ENCODE peak calls at places on chromosome 9, in five cellular contexts. W, Z, H, V and M are unnamed samples.

GRCh38 chr9:116937361-116937760 is 250.3 kb downstream of the TRIM32 start:
- DNase-seq in W (no peak), Z (no peak), H (no peak), V (no peak), M (no peak)

GRCh38 chr9:36149197-36149596 is 12.7 kb downstream of the GLIPR2 start:
- DNase-seq in W (no peak), Z (no peak), H (peak; percentile 41), V (no peak), M (no peak)

GRCh38 chr9:2876726-2877125 is 32.8 kb upstream of the PUM3 start:
- DNase-seq in W (no peak), Z (no peak), H (no peak), V (no peak), M (no peak)

GRCh38 chr9:91477106-91477505 is 53.5 kb upstream of the NFIL3 start:
- DNase-seq in W (no peak), Z (no peak), H (no peak), V (peak; percentile 77), M (no peak)

GRCh38 chr9:73259086-73259696 is 107.5 kb downstream of the ANXA1 start:
- DNase-seq in W (no peak), Z (no peak), H (no peak), V (no peak), M (no peak)

GRCh38 chr9:16555802-16556201 is 314.7 kb downstream of the BNC2 start:
- DNase-seq in W (no peak), Z (no peak), H (no peak), V (no peak), M (no peak)

GRCh38 chr9:89022071-89022721 is 30.9 kb downstream of the S1PR3 start:
- DNase-seq in W (no peak), Z (no peak), H (no peak), V (no peak), M (no peak)

GRCh38 chr9:75892168-75892901 is 1.9 kb downstream of the PCSK5 start:
- DNase-seq in W (no peak), Z (peak; percentile 61), H (peak; percentile 14), V (peak; percentile 61), M (no peak)

GRCh38 chr9:89635007-89635742 is 30.4 kb downstream of the GADD45G start:
- DNase-seq in W (no peak), Z (no peak), H (no peak), V (no peak), M (no peak)

GRCh38 chr9:128704356-128704670 is 2.0 kb downstream of the PKN3 start:
- DNase-seq in W (no peak), Z (no peak), H (no peak), V (no peak), M (no peak)

GRCh38 chr9:128703616-128704355 is 1.5 kb downstream of the PKN3 start:
- DNase-seq in W (no peak), Z (peak; percentile 28), H (peak; percentile 27), V (no peak), M (no peak)

GRCh38 chr9:128705051-128705965 is 3.0 kb downstream of the PKN3 start:
- DNase-seq in W (no peak), Z (peak; percentile 26), H (no peak), V (no peak), M (no peak)

GRCh38 chr9:128702445-128702948 is at the start of gene PKN3:
- DNase-seq in W (peak; percentile 74), Z (peak; percentile 95), H (peak; percentile 98), V (peak; percentile 95), M (peak; percentile 84)

GRCh38 chr9:128702949-128703615 is 779 bp downstream of the PKN3 start:
- DNase-seq in W (no peak), Z (peak; percentile 63), H (peak; percentile 79), V (peak; percentile 82), M (no peak)
- H2AFZ ChIP-seq in W (no peak overlapping the region), Z (no peak overlapping the region), H (peak overlapping the region; percentile 97), V (peak overlapping the region; percentile 69), M (no peak overlapping the region)

GRCh38 chr9:12968093-12968492 is 193.3 kb downstream of the LURAP1L start:
- DNase-seq in W (no peak), Z (no peak), H (no peak), V (no peak), M (no peak)

GRCh38 chr9:12961276-12961809 is 186.5 kb downstream of the LURAP1L start:
- DNase-seq in W (no peak), Z (no peak), H (no peak), V (no peak), M (no peak)

GRCh38 chr9:12963537-12963936 is 188.7 kb downstream of the LURAP1L start:
- DNase-seq in W (no peak), Z (no peak), H (no peak), V (no peak), M (no peak)

GRCh38 chr9:12965303-12965702 is 190.5 kb downstream of the LURAP1L start:
- DNase-seq in W (no peak), Z (no peak), H (peak; percentile 11), V (no peak), M (no peak)

GRCh38 chr9:12964271-12964670 is 189.5 kb downstream of the LURAP1L start:
- DNase-seq in W (no peak), Z (no peak), H (no peak), V (no peak), M (no peak)
- H3K27ac ChIP-seq in W (no peak overlapping the region), Z (no peak overlapping the region), H (no peak overlapping the region), V (no peak overlapping the region), M (no peak overlapping the region)

GRCh38 chr9:69371001-69371400 is 46.0 kb downstream of the ENTREP1 start:
- DNase-seq in W (no peak), Z (no peak), H (no peak), V (no peak), M (no peak)

GRCh38 chr9:69364510-69365150 is 39.6 kb downstream of the ENTREP1 start:
- DNase-seq in W (no peak), Z (no peak), H (no peak), V (no peak), M (peak; percentile 20)

GRCh38 chr9:69370430-69370829 is 45.4 kb downstream of the ENTREP1 start:
- DNase-seq in W (no peak), Z (no peak), H (no peak), V (no peak), M (no peak)
- H2AFZ ChIP-seq in W (no peak overlapping the region), Z (no peak overlapping the region), H (no peak overlapping the region), V (no peak overlapping the region), M (no peak overlapping the region)

GRCh38 chr9:129737479-129738269 is 15.2 kb downstream of the PTGES start:
- DNase-seq in W (peak; percentile 45), Z (peak; percentile 85), H (peak; percentile 94), V (peak; percentile 94), M (peak; percentile 90)
- H3K27ac ChIP-seq in W (no peak overlapping the region), Z (no peak overlapping the region), H (no peak overlapping the region), V (no peak overlapping the region), M (no peak overlapping the region)

GRCh38 chr9:27771803-27772545 is 198.7 kb upstream of the C9orf72 start:
- DNase-seq in W (no peak), Z (peak; percentile 77), H (no peak), V (peak; percentile 37), M (no peak)
- H2AFZ ChIP-seq in W (no peak overlapping the region), Z (no peak overlapping the region), H (no peak overlapping the region), V (peak overlapping the region; percentile 17), M (no peak overlapping the region)

GRCh38 chr9:237141-237857 is 22.6 kb downstream of the DOCK8 start:
- DNase-seq in W (no peak), Z (no peak), H (no peak), V (no peak), M (no peak)
- H3K27ac ChIP-seq in W (no peak overlapping the region), Z (no peak overlapping the region), H (no peak overlapping the region), V (no peak overlapping the region), M (no peak overlapping the region)

DNA sequence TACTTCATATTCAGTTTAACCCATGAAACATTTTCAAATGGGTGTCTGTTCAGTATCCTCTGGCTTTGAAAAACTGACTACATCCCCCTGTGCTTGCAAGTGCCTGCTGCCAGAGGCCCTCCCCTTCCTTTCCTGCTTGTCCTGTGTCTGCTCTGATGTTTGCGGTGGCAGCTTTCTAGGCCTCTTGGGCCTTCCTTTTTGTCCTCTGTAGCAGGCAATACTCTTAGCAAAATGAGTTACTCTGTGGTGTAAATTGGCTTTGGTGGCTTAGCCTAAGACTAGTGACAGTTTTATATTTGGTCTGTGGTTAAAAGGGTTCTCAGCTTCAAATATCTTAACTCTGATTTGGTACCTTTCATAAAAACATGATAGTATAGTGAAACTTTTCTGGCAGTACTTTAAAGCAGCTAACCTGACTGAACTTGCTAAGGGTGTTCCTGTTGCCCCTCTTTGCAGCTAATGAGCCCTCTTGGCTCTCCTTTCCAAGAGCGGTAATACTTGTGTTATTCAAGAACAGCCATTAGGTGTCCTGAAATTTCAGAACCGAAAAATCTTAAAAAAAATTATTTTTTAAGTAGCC is 76.6 kb downstream of the GOLM1 start:
- DNase-seq in W (no peak), Z (no peak), H (no peak), V (no peak), M (no peak)
- H2AFZ ChIP-seq in W (no peak overlapping the region), Z (no peak overlapping the region), H (no peak overlapping the region), V (no peak overlapping the region), M (no peak overlapping the region)

DNA sequence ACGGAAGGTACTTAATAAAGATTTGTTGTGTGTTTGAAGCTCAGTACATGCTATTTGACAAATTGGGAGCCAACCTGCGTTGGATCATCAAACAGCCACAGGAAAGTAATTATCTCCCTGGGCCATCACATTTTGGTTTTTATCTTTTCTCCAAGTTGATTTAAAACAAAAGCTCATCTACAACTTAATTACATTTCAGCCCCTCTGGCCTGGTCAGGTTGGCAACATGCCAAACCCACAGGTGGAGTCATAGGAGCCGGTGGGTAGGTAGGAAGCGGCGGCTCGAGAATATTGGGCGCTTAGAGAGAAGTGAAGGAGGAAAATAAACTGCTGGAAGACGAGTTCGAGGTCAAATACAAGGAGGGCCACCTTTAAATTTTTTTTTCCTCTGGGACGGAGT is 64.9 kb upstream of the FANCC start:
- DNase-seq in W (no peak), Z (no peak), H (no peak), V (no peak), M (no peak)
- H3K27ac ChIP-seq in W (no peak overlapping the region), Z (no peak overlapping the region), H (no peak overlapping the region), V (no peak overlapping the region), M (no peak overlapping the region)